ENCODE peak calls at places on chromosomes 2 and 18, in six cellular contexts. One of them, this sample, is unnamed.

GRCh38 chr2:9024575-9024974 is 21.1 kb upstream of the MBOAT2 start:
- DNase-seq in T-helper 17 cell: no peak
- DNase-seq in ovary: no peak
- DNase-seq in MG63: no peak
- DNase-seq in A549: no peak
- DNase-seq in heart left ventricle: no peak
- DNase-seq in this sample: no peak

GRCh38 chr18:77300579-77300978 is 50.9 kb downstream of the GALR1 start:
- DNase-seq in T-helper 17 cell: no peak
- DNase-seq in ovary: no peak
- DNase-seq in MG63: no peak
- DNase-seq in A549: no peak
- DNase-seq in heart left ventricle: no peak
- DNase-seq in this sample: no peak

GRCh38 chr2:111032721-111033532 is 87.8 kb upstream of the BCL2L11 start:
- DNase-seq in T-helper 17 cell: no peak
- DNase-seq in ovary: no peak
- DNase-seq in MG63: peak; percentile 11
- DNase-seq in A549: peak; percentile 41
- DNase-seq in heart left ventricle: no peak
- DNase-seq in this sample: no peak

GRCh38 chr2:48510329-48510728 is 19.6 kb upstream of the STON1 start:
- DNase-seq in T-helper 17 cell: no peak
- DNase-seq in ovary: no peak
- DNase-seq in MG63: no peak
- DNase-seq in A549: no peak
- DNase-seq in heart left ventricle: no peak
- DNase-seq in this sample: no peak

GRCh38 chr2:187547353-187547979 is 6.8 kb downstream of the TFPI start:
- DNase-seq in T-helper 17 cell: no peak
- DNase-seq in ovary: no peak
- DNase-seq in MG63: peak; percentile 79
- DNase-seq in A549: peak; percentile 18
- DNase-seq in heart left ventricle: no peak
- DNase-seq in this sample: no peak

GRCh38 chr2:207768891-207769596 is 662 bp downstream of the FZD5 start:
- DNase-seq in T-helper 17 cell: no peak
- DNase-seq in ovary: no peak
- DNase-seq in MG63: peak; percentile 47
- DNase-seq in A549: peak; percentile 31
- DNase-seq in heart left ventricle: peak; percentile 77
- DNase-seq in this sample: no peak

GRCh38 chr18:28039078-28039477 is 137.9 kb downstream of the CDH2 start:
- DNase-seq in T-helper 17 cell: no peak
- DNase-seq in ovary: no peak
- DNase-seq in MG63: no peak
- DNase-seq in A549: no peak
- DNase-seq in heart left ventricle: no peak
- DNase-seq in this sample: no peak

GRCh38 chr2:11305958-11306357 is 38.5 kb downstream of the ROCK2 start:
- DNase-seq in T-helper 17 cell: no peak
- DNase-seq in ovary: no peak
- DNase-seq in MG63: peak; percentile 14
- DNase-seq in A549: no peak
- DNase-seq in heart left ventricle: no peak
- DNase-seq in this sample: no peak

GRCh38 chr2:186693446-186693842 is 416 bp upstream of the FAM171B start:
- DNase-seq in T-helper 17 cell: no peak
- DNase-seq in ovary: no peak
- DNase-seq in MG63: no peak
- DNase-seq in A549: no peak
- DNase-seq in heart left ventricle: no peak
- DNase-seq in this sample: no peak

GRCh38 chr18:73564073-73564472 is 583.6 kb downstream of the FBXO15 start:
- DNase-seq in T-helper 17 cell: no peak
- DNase-seq in ovary: no peak
- DNase-seq in MG63: peak; percentile 61
- DNase-seq in A549: no peak
- DNase-seq in heart left ventricle: no peak
- DNase-seq in this sample: no peak

GRCh38 chr18:72543362-72544055 is 633 bp downstream of the CBLN2 start:
- DNase-seq in T-helper 17 cell: no peak
- DNase-seq in ovary: no peak
- DNase-seq in MG63: peak; percentile 9
- DNase-seq in A549: no peak
- DNase-seq in heart left ventricle: peak; percentile 55
- DNase-seq in this sample: peak; percentile 71

GRCh38 chr2:146666336-146666735 is 1178.5 kb upstream of the ACVR2A start:
- DNase-seq in T-helper 17 cell: no peak
- DNase-seq in ovary: no peak
- DNase-seq in MG63: no peak
- DNase-seq in A549: no peak
- DNase-seq in heart left ventricle: no peak
- DNase-seq in this sample: no peak

GRCh38 chr2:187644991-187645390 is 90.8 kb upstream of the TFPI start:
- DNase-seq in T-helper 17 cell: no peak
- DNase-seq in ovary: no peak
- DNase-seq in MG63: no peak
- DNase-seq in A549: no peak
- DNase-seq in heart left ventricle: no peak
- DNase-seq in this sample: no peak

GRCh38 chr2:173851256-173851655 is 113.9 kb downstream of the SP3 start:
- DNase-seq in T-helper 17 cell: no peak
- DNase-seq in ovary: no peak
- DNase-seq in MG63: peak; percentile 90
- DNase-seq in A549: no peak
- DNase-seq in heart left ventricle: no peak
- DNase-seq in this sample: no peak

GRCh38 chr2:48774251-48774650 is 18.7 kb upstream of the LHCGR start:
- DNase-seq in T-helper 17 cell: no peak
- DNase-seq in ovary: no peak
- DNase-seq in MG63: no peak
- DNase-seq in A549: no peak
- DNase-seq in heart left ventricle: no peak
- DNase-seq in this sample: no peak

GRCh38 chr2:232551776-232552175 is 1.3 kb downstream of the EIF4E2 start:
- DNase-seq in T-helper 17 cell: no peak
- DNase-seq in ovary: no peak
- DNase-seq in MG63: no peak
- DNase-seq in A549: no peak
- DNase-seq in heart left ventricle: no peak
- DNase-seq in this sample: no peak

GRCh38 chr2:173869244-173869643 is 95.9 kb downstream of the SP3 start:
- DNase-seq in T-helper 17 cell: no peak
- DNase-seq in ovary: no peak
- DNase-seq in MG63: no peak
- DNase-seq in A549: no peak
- DNase-seq in heart left ventricle: no peak
- DNase-seq in this sample: no peak

GRCh38 chr18:34224423-34225217 is at the start of gene NOL4:
- DNase-seq in T-helper 17 cell: no peak
- DNase-seq in ovary: peak; percentile 33
- DNase-seq in MG63: peak; percentile 14
- DNase-seq in A549: no peak
- DNase-seq in heart left ventricle: peak; percentile 68
- DNase-seq in this sample: peak; percentile 38

GRCh38 chr18:12559319-12559718 is 98.6 kb downstream of the SPIRE1 start:
- DNase-seq in T-helper 17 cell: no peak
- DNase-seq in ovary: no peak
- DNase-seq in MG63: no peak
- DNase-seq in A549: no peak
- DNase-seq in heart left ventricle: no peak
- DNase-seq in this sample: no peak

GRCh38 chr18:7696846-7697245 is 129.7 kb downstream of the PTPRM start:
- DNase-seq in T-helper 17 cell: no peak
- DNase-seq in ovary: no peak
- DNase-seq in MG63: no peak
- DNase-seq in A549: no peak
- DNase-seq in heart left ventricle: no peak
- DNase-seq in this sample: no peak

GRCh38 chr2:27024188-27024587 is 8.6 kb upstream of the TMEM214 start:
- DNase-seq in T-helper 17 cell: no peak
- DNase-seq in ovary: no peak
- DNase-seq in MG63: no peak
- DNase-seq in A549: peak; percentile 50
- DNase-seq in heart left ventricle: no peak
- DNase-seq in this sample: no peak

GRCh38 chr2:113324684-113325160 is 46.0 kb upstream of the PAX8 start:
- DNase-seq in T-helper 17 cell: no peak
- DNase-seq in ovary: peak; percentile 54
- DNase-seq in MG63: peak; percentile 81
- DNase-seq in A549: peak; percentile 80
- DNase-seq in heart left ventricle: peak; percentile 75
- DNase-seq in this sample: peak; percentile 83

GRCh38 chr2:189409136-189409535 is 32.1 kb upstream of the WDR75 start:
- DNase-seq in T-helper 17 cell: no peak
- DNase-seq in ovary: no peak
- DNase-seq in MG63: no peak
- DNase-seq in A549: no peak
- DNase-seq in heart left ventricle: no peak
- DNase-seq in this sample: no peak

GRCh38 chr18:79899609-79900435 is 51.6 kb downstream of the SLC66A2 start:
- DNase-seq in T-helper 17 cell: no peak
- DNase-seq in ovary: no peak
- DNase-seq in MG63: no peak
- DNase-seq in A549: no peak
- DNase-seq in heart left ventricle: peak; percentile 42
- DNase-seq in this sample: peak; percentile 67
- H3K9me3 ChIP-seq in T-helper 17 cell: peaks cover 10% of the 10 kb centered on the region
- H3K9me3 ChIP-seq in ovary: no peaks in the 10 kb centered on the region
- H3K9me3 ChIP-seq in MG63: peaks cover 24% of the 10 kb centered on the region
- H3K9me3 ChIP-seq in A549: peaks cover 34% of the 10 kb centered on the region
- H3K9me3 ChIP-seq in heart left ventricle: peaks cover 22% of the 10 kb centered on the region
- H3K9me3 ChIP-seq in this sample: peaks cover 84% of the 10 kb centered on the region

GRCh38 chr2:41498791-41499190 is 549.0 kb upstream of the PKDCC start:
- DNase-seq in T-helper 17 cell: no peak
- DNase-seq in ovary: no peak
- DNase-seq in MG63: no peak
- DNase-seq in A549: no peak
- DNase-seq in heart left ventricle: no peak
- DNase-seq in this sample: no peak
- H3K9me3 ChIP-seq in T-helper 17 cell: peaks cover 12% of the 10 kb centered on the region
- H3K9me3 ChIP-seq in ovary: peaks cover 16% of the 10 kb centered on the region
- H3K9me3 ChIP-seq in MG63: peaks cover 7% of the 10 kb centered on the region
- H3K9me3 ChIP-seq in A549: peaks cover 33% of the 10 kb centered on the region
- H3K9me3 ChIP-seq in heart left ventricle: peaks cover 46% of the 10 kb centered on the region
- H3K9me3 ChIP-seq in this sample: no peaks in the 10 kb centered on the region

GRCh38 chr2:106153781-106154180 is 40.3 kb downstream of the UXS1 start:
- DNase-seq in T-helper 17 cell: no peak
- DNase-seq in ovary: no peak
- DNase-seq in MG63: no peak
- DNase-seq in A549: no peak
- DNase-seq in heart left ventricle: no peak
- DNase-seq in this sample: no peak
- H3K9me3 ChIP-seq in T-helper 17 cell: peaks cover 8% of the 10 kb centered on the region
- H3K9me3 ChIP-seq in ovary: peaks cover 7% of the 10 kb centered on the region
- H3K9me3 ChIP-seq in MG63: peaks cover 7% of the 10 kb centered on the region
- H3K9me3 ChIP-seq in A549: peaks cover 18% of the 10 kb centered on the region
- H3K9me3 ChIP-seq in heart left ventricle: peaks cover 21% of the 10 kb centered on the region
- H3K9me3 ChIP-seq in this sample: peaks cover 20% of the 10 kb centered on the region

DNA sequence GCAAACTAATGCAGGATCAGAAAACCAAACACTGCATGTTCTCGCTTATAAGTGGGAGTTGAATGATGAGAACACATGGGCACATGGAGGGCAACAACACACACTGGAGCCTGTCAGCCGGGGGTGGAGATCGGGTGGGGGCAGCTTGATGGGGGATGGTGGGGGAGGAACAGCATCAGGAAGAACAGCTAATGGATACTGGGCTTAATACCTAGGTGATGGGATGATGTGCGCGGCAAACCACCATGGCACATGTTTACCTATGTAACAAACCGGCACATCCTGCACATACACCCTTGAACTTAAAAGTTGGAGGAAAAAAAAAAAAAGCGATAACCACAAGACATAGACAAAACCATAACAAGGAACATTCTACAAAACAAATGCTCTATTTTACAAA is 10.4 kb downstream of the CHMP3 start:
- DNase-seq in T-helper 17 cell: no peak
- DNase-seq in ovary: no peak
- DNase-seq in MG63: no peak
- DNase-seq in A549: no peak
- DNase-seq in heart left ventricle: no peak
- DNase-seq in this sample: no peak
- H3K9me3 ChIP-seq in T-helper 17 cell: no peaks in the 10 kb centered on the region
- H3K9me3 ChIP-seq in ovary: no peaks in the 10 kb centered on the region
- H3K9me3 ChIP-seq in MG63: peaks cover 3% of the 10 kb centered on the region
- H3K9me3 ChIP-seq in A549: peaks cover 7% of the 10 kb centered on the region
- H3K9me3 ChIP-seq in heart left ventricle: no peaks in the 10 kb centered on the region
- H3K9me3 ChIP-seq in this sample: no peaks in the 10 kb centered on the region

GRCh38 chr2:866887-867286 is 83.8 kb upstream of the SNTG2 start:
- DNase-seq in T-helper 17 cell: no peak
- DNase-seq in ovary: no peak
- DNase-seq in MG63: no peak
- DNase-seq in A549: no peak
- DNase-seq in heart left ventricle: no peak
- DNase-seq in this sample: no peak
- H3K9me3 ChIP-seq in T-helper 17 cell: no peaks in the 10 kb centered on the region
- H3K9me3 ChIP-seq in ovary: no peaks in the 10 kb centered on the region
- H3K9me3 ChIP-seq in MG63: no peaks in the 10 kb centered on the region
- H3K9me3 ChIP-seq in A549: no peaks in the 10 kb centered on the region
- H3K9me3 ChIP-seq in heart left ventricle: no peaks in the 10 kb centered on the region
- H3K9me3 ChIP-seq in this sample: no peaks in the 10 kb centered on the region

GRCh38 chr2:60352491-60353405 is 200.7 kb downstream of the BCL11A start:
- DNase-seq in T-helper 17 cell: no peak
- DNase-seq in ovary: no peak
- DNase-seq in MG63: no peak
- DNase-seq in A549: no peak
- DNase-seq in heart left ventricle: no peak
- DNase-seq in this sample: no peak

GRCh38 chr2:60353406-60353800 is 200.1 kb downstream of the BCL11A start:
- DNase-seq in T-helper 17 cell: no peak
- DNase-seq in ovary: no peak
- DNase-seq in MG63: no peak
- DNase-seq in A549: no peak
- DNase-seq in heart left ventricle: no peak
- DNase-seq in this sample: no peak

GRCh38 chr2:60354713-60355112 is 198.7 kb downstream of the BCL11A start:
- DNase-seq in T-helper 17 cell: no peak
- DNase-seq in ovary: no peak
- DNase-seq in MG63: no peak
- DNase-seq in A549: no peak
- DNase-seq in heart left ventricle: no peak
- DNase-seq in this sample: no peak

GRCh38 chr2:60355849-60356261 is 197.6 kb downstream of the BCL11A start:
- DNase-seq in T-helper 17 cell: no peak
- DNase-seq in ovary: no peak
- DNase-seq in MG63: no peak
- DNase-seq in A549: no peak
- DNase-seq in heart left ventricle: no peak
- DNase-seq in this sample: no peak

GRCh38 chr2:60353863-60354262 is 199.6 kb downstream of the BCL11A start:
- DNase-seq in T-helper 17 cell: no peak
- DNase-seq in ovary: no peak
- DNase-seq in MG63: no peak
- DNase-seq in A549: no peak
- DNase-seq in heart left ventricle: no peak
- DNase-seq in this sample: no peak
- H3K9me3 ChIP-seq in T-helper 17 cell: no peaks in the 10 kb centered on the region
- H3K9me3 ChIP-seq in ovary: no peaks in the 10 kb centered on the region
- H3K9me3 ChIP-seq in MG63: no peaks in the 10 kb centered on the region
- H3K9me3 ChIP-seq in A549: no peaks in the 10 kb centered on the region
- H3K9me3 ChIP-seq in heart left ventricle: no peaks in the 10 kb centered on the region
- H3K9me3 ChIP-seq in this sample: no peaks in the 10 kb centered on the region

GRCh38 chr2:61144697-61145268 is 17.2 kb upstream of the C2orf74 start:
- DNase-seq in T-helper 17 cell: peak; percentile 88
- DNase-seq in ovary: peak; percentile 97
- DNase-seq in MG63: peak; percentile 93
- DNase-seq in A549: peak; percentile 99
- DNase-seq in heart left ventricle: peak; percentile 96
- DNase-seq in this sample: peak; percentile 94
- H3K9me3 ChIP-seq in T-helper 17 cell: no peaks in the 10 kb centered on the region
- H3K9me3 ChIP-seq in ovary: no peaks in the 10 kb centered on the region
- H3K9me3 ChIP-seq in MG63: no peaks in the 10 kb centered on the region
- H3K9me3 ChIP-seq in A549: no peaks in the 10 kb centered on the region
- H3K9me3 ChIP-seq in heart left ventricle: no peaks in the 10 kb centered on the region
- H3K9me3 ChIP-seq in this sample: no peaks in the 10 kb centered on the region